ENCODE peak calls at places on chromosomes 5 and 9, in nine cellular contexts. Z, B, Q, N, M, V, C, X and K are unnamed samples.

GRCh38 chr5:140633081-140633471 is at the start of gene CD14:
- DNase-seq in Q (peak), Z (peak), B (no peak), V (no peak), M (peak), N (peak), C (no peak), X (peak), K (peak)

GRCh38 chr5:112776301-112776856 is 38.7 kb downstream of the APC start:
- DNase-seq in B (no peak), X (no peak), Q (no peak), N (no peak), M (no peak), C (no peak), V (peak), Z (no peak), K (no peak)

GRCh38 chr5:157366741-157367684 is 93.0 kb upstream of the NIPAL4 start:
- DNase-seq in Q (no peak), N (no peak), V (peak), Z (no peak), B (peak), X (no peak), M (no peak), C (peak), K (no peak)

GRCh38 chr9:28365736-28366135 is 792.5 kb upstream of the C9orf72 start:
- DNase-seq in M (no peak), C (no peak), X (no peak), Q (no peak), Z (no peak), N (no peak), V (no peak), B (no peak), K (no peak)

GRCh38 chr5:134127376-134127861 is 12.9 kb downstream of the TCF7 start:
- DNase-seq in Q (peak), C (no peak), M (peak), Z (no peak), N (no peak), V (peak), X (peak), B (peak), K (no peak)

GRCh38 chr5:140806834-140807775 is at the start of gene PCDHA4:
- DNase-seq in Q (no peak), B (peak), V (no peak), N (no peak), M (no peak), Z (no peak), C (no peak), X (peak), K (no peak)

GRCh38 chr9:3948826-3949578 is 350.9 kb downstream of the GLIS3 start:
- DNase-seq in Q (no peak), Z (no peak), M (no peak), B (no peak), V (peak), N (no peak), X (no peak), C (no peak), K (no peak)

GRCh38 chr5:14414615-14415515 is 166.7 kb upstream of the OTULINL start:
- DNase-seq in X (no peak), Z (no peak), Q (no peak), V (no peak), M (no peak), C (no peak), B (no peak), N (no peak), K (no peak)

GRCh38 chr9:113499876-113500497 is 36.5 kb downstream of the RGS3 start:
- DNase-seq in Z (no peak), N (no peak), V (no peak), Q (no peak), B (peak), C (no peak), M (no peak), X (no peak), K (no peak)

GRCh38 chr9:77582572-77583365 is 65.4 kb downstream of the GNA14 start:
- DNase-seq in C (no peak), M (no peak), Z (no peak), N (no peak), B (peak), V (no peak), X (no peak), Q (no peak), K (peak)

GRCh38 chr9:84705128-84705527 is 35.6 kb downstream of the NTRK2 start:
- DNase-seq in V (no peak), C (no peak), X (no peak), B (no peak), Q (no peak), M (no peak), N (no peak), Z (no peak), K (no peak)

GRCh38 chr9:76576344-76576743 is 117.4 kb downstream of the GCNT1 start:
- DNase-seq in B (no peak), M (peak), N (no peak), C (no peak), Z (no peak), X (no peak), Q (no peak), V (peak), K (no peak)

GRCh38 chr5:139795074-139796001 is at the start of gene PSD2:
- DNase-seq in X (peak), M (peak), Z (no peak), N (no peak), Q (peak), V (no peak), C (no peak), B (no peak), K (no peak)

GRCh38 chr5:78984611-78985406 is at the start of gene ARSB:
- DNase-seq in X (peak), B (peak), Q (peak), C (peak), V (peak), M (peak), N (peak), Z (peak), K (peak)

GRCh38 chr5:36888303-36888702 is 11.7 kb downstream of the NIPBL start:
- DNase-seq in V (no peak), Q (no peak), B (no peak), M (no peak), X (no peak), C (no peak), N (no peak), Z (no peak), K (no peak)

GRCh38 chr5:133147815-133148634 is 96.2 kb downstream of the HSPA4 start:
- DNase-seq in B (no peak), C (no peak), Q (no peak), N (no peak), M (no peak), V (no peak), Z (no peak), X (no peak), K (peak)

GRCh38 chr5:67437905-67438845 is 241.6 kb upstream of the CD180 start:
- DNase-seq in X (no peak), C (no peak), Q (no peak), M (no peak), Z (no peak), V (no peak), N (no peak), B (peak), K (no peak)

GRCh38 chr9:137412431-137412830 is 10.5 kb downstream of the EXD3 start:
- DNase-seq in C (no peak), B (no peak), Q (no peak), X (no peak), V (peak), M (no peak), Z (peak), N (no peak), K (no peak)

GRCh38 chr5:93274291-93274690 is 306.7 kb downstream of the NR2F1-AS1 start:
- DNase-seq in N (no peak), Q (no peak), M (no peak), C (no peak), V (peak), Z (no peak), B (peak), X (no peak), K (no peak)

GRCh38 chr5:175902013-175902412 is 30.6 kb downstream of the CPLX2 start:
- DNase-seq in V (no peak), Z (no peak), C (no peak), N (no peak), Q (no peak), X (no peak), B (no peak), M (no peak), K (no peak)

GRCh38 chr5:22541037-22541436 is 312.1 kb downstream of the CDH12 start:
- DNase-seq in X (no peak), M (no peak), B (no peak), V (no peak), N (no peak), Q (no peak), C (no peak), Z (no peak), K (no peak)

GRCh38 chr9:38035873-38036272 is 33.2 kb downstream of the SHB start:
- DNase-seq in Z (peak), C (no peak), B (peak), N (no peak), Q (no peak), X (no peak), V (peak), M (peak), K (no peak)

GRCh38 chr9:117682955-117683710 is 21.1 kb upstream of the TLR4 start:
- DNase-seq in Z (no peak), N (no peak), X (no peak), V (no peak), Q (no peak), M (no peak), C (no peak), B (peak), K (no peak)

GRCh38 chr9:94847486-94847885 is 121.0 kb downstream of the AOPEP start:
- DNase-seq in C (no peak), Z (no peak), B (peak), M (no peak), X (no peak), Q (no peak), N (no peak), V (peak), K (no peak)

GRCh38 chr5:2381070-2381469 is 370.4 kb downstream of the IRX2 start:
- DNase-seq in Q (peak), M (no peak), C (no peak), N (no peak), Z (no peak), X (no peak), V (no peak), B (no peak), K (no peak)

GRCh38 chr5:124842725-124843595 is 96.5 kb upstream of the ZNF608 start:
- DNase-seq in B (peak), N (no peak), V (no peak), X (no peak), Q (no peak), M (no peak), C (no peak), Z (no peak), K (no peak)

GRCh38 chr5:393846-394275 is 49.1 kb upstream of the EXOC3 start:
- DNase-seq in C (no peak), X (no peak), Q (no peak), N (no peak), M (no peak), B (no peak), V (peak), Z (peak), K (no peak)

GRCh38 chr5:76196457-76196856 is 113.3 kb downstream of the SV2C start:
- DNase-seq in B (no peak), C (no peak), Q (no peak), Z (no peak), M (no peak), X (no peak), V (no peak), N (no peak), K (no peak)

GRCh38 chr5:172887735-172888134 is 53.7 kb downstream of the ERGIC1 start:
- DNase-seq in X (no peak), Z (peak), Q (no peak), V (peak), N (no peak), M (peak), C (no peak), B (peak), K (no peak)

GRCh38 chr5:173468821-173469251 is 140.6 kb upstream of the STC2 start:
- DNase-seq in Z (no peak), M (no peak), X (no peak), B (no peak), N (no peak), C (no peak), V (peak), Q (no peak), K (no peak)

GRCh38 chr5:139752506-139753350 is 42.9 kb upstream of the PSD2 start:
- DNase-seq in V (peak), Q (no peak), B (no peak), N (no peak), X (no peak), M (no peak), C (no peak), Z (no peak), K (no peak)

GRCh38 chr5:73682176-73682575 is 56.2 kb downstream of the ARHGEF28 start:
- DNase-seq in M (no peak), C (no peak), Q (no peak), Z (no peak), X (no peak), N (no peak), V (no peak), B (no peak), K (no peak)

GRCh38 chr5:125409496-125410351 is 663.3 kb upstream of the ZNF608 start:
- DNase-seq in B (peak), M (no peak), N (no peak), C (no peak), Q (no peak), Z (no peak), V (peak), X (no peak), K (no peak)

GRCh38 chr9:79917417-79917816 is 345.7 kb downstream of the TLE4 start:
- DNase-seq in V (no peak), M (no peak), B (no peak), Q (no peak), N (no peak), X (no peak), Z (no peak), C (no peak), K (no peak)

GRCh38 chr5:54522080-54522479 is 4.5 kb downstream of the SNX18 start:
- DNase-seq in V (no peak), B (no peak), X (no peak), N (no peak), C (no peak), M (no peak), Z (no peak), Q (no peak), K (no peak)
- H3K4me3 ChIP-seq in V (peak), B (no peak), X (no peak), N (peak), C (no peak), M (no peak), Z (peak), Q (peak), K (peak)

GRCh38 chr5:180105827-180106312 is 34.3 kb upstream of the RNF130 start:
- DNase-seq in C (no peak), Q (peak), N (no peak), X (no peak), M (no peak), B (no peak), V (no peak), Z (no peak), K (no peak)
- TF ChIP-seq POLR2A in C (no peak), Q (no peak), N (no peak), X (no peak), M (no peak), B (no peak), V (no peak), Z (no peak), K (no peak)

GRCh38 chr9:130214921-130215320 is 42.7 kb downstream of the NCS1 start:
- DNase-seq in B (no peak), V (no peak), X (no peak), Q (no peak), C (no peak), N (no peak), Z (peak), M (no peak), K (no peak)

GRCh38 chr9:130211548-130212226 is 39.5 kb downstream of the NCS1 start:
- DNase-seq in N (no peak), Z (peak), V (no peak), M (no peak), C (no peak), Q (no peak), B (no peak), X (no peak), K (no peak)

GRCh38 chr9:130215341-130216119 is 43.3 kb downstream of the NCS1 start:
- DNase-seq in B (no peak), Z (peak), M (peak), N (no peak), V (peak), C (no peak), Q (no peak), X (no peak), K (no peak)

GRCh38 chr9:130213898-130214761 is 41.9 kb downstream of the NCS1 start:
- DNase-seq in N (no peak), X (no peak), Q (no peak), Z (peak), M (no peak), V (peak), C (no peak), B (no peak), K (no peak)

DNA sequence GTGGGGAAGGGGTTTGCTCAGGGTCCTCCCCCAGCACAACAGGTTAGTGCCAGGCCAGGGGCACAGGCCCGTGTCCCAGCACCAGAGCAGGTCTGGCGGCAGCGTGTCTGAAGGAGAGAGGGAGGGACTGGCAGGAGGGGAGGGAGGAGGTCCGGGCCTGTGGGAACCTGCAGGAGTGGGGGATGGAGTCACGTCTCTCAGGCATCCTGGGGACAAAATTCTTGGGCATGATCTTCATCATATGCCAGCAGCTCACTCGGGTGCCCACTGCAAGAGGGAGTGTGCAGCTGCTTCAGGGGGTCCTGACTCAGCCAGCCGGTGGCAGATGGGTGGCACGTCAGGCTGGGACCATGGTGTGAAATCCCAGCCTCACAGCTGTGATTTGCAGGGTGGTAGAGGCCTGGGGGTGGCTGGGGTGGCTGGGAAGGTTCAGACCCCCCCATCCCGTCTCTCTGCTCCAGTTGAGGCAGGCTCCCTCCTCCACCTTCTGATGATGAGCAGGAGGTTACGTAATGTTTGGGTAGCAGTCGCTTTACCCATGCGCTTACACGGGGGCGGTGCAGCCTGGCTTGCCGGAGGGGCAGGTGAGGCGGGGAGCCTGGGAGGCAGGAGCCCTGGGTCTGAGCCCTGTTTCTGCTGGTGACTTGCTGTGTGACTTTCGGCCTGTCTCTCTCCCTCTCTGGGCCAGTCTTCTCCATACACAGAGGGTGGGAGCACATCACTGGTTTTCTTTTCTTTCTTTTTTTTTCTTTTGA is 40.5 kb downstream of the NCS1 start:
- DNase-seq in B (no peak), C (no peak), X (no peak), M (no peak), N (no peak), Z (peak), Q (no peak), V (no peak), K (no peak)
- H3K27ac ChIP-seq in B (no peak), C (no peak), X (no peak), M (no peak), N (no peak), Z (no peak), Q (no peak), V (no peak), K (peak)

GRCh38 chr5:43569236-43569635 is 12.4 kb upstream of the PAIP1 start:
- DNase-seq in V (no peak), C (no peak), Q (no peak), M (no peak), Z (no peak), N (no peak), B (no peak), X (no peak), K (no peak)

GRCh38 chr5:43570487-43571158 is 13.7 kb upstream of the PAIP1 start:
- DNase-seq in N (no peak), Z (no peak), C (no peak), B (no peak), X (no peak), Q (no peak), M (no peak), V (no peak), K (no peak)

GRCh38 chr5:43572357-43572756 is 15.5 kb upstream of the PAIP1 start:
- DNase-seq in V (no peak), X (no peak), N (no peak), C (no peak), B (no peak), Z (no peak), Q (no peak), M (no peak), K (no peak)

GRCh38 chr5:43573058-43573457 is 16.2 kb upstream of the PAIP1 start:
- DNase-seq in C (no peak), V (peak), Z (no peak), M (no peak), X (no peak), N (no peak), B (peak), Q (no peak), K (no peak)

GRCh38 chr5:43571237-43571636 is 14.4 kb upstream of the PAIP1 start:
- DNase-seq in Q (no peak), N (no peak), X (no peak), C (no peak), Z (no peak), M (no peak), B (no peak), V (no peak), K (no peak)
- H3K4me3 ChIP-seq in Q (peak), N (peak), X (no peak), C (no peak), Z (peak), M (no peak), B (no peak), V (no peak), K (peak)

DNA sequence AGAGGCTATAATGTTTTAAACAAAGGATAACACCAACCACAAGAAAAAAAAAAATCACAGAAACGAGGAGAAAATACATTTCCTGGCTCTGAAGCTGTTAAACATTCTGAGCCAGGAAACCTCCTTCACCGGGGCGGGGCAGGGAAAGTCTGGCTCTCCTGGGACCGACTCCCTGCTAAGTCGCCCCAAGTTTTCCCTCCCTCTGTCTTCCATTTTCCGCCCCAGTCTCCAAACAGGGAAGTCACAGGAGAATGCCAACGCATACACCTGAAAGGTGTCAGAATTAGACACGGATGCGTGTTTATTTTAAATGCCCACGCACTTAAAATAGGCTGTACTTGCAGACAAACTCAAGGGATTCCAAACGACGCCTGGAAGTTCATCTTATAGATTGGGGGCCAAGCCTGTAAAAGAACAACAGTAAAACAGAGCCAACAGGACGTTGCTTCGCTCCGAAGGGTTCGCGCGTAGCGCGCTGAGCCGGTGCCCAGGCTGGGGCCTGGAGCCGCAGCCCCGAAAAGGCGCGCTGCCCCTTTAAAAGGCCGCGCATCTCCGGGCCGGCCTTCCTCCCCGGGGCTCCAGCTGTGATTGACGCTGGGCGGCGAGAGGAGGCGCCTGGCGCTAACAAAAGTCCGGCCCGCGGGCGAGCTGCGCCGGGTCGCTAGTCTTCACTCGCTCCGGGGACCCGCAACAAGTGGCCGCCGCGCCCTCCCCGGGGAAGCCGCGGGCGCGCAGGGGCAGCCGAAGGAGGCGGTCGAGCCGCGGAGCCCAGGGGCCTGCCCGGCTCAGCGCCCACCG is at the start of gene FBXL7:
- DNase-seq in X (peak), M (peak), B (peak), Q (peak), V (peak), C (peak), N (peak), Z (peak), K (peak)
- TF ChIP-seq POLR2A in X (no peak), M (no peak), B (peak), Q (no peak), V (peak), C (no peak), N (no peak), Z (no peak), K (peak)

DNA sequence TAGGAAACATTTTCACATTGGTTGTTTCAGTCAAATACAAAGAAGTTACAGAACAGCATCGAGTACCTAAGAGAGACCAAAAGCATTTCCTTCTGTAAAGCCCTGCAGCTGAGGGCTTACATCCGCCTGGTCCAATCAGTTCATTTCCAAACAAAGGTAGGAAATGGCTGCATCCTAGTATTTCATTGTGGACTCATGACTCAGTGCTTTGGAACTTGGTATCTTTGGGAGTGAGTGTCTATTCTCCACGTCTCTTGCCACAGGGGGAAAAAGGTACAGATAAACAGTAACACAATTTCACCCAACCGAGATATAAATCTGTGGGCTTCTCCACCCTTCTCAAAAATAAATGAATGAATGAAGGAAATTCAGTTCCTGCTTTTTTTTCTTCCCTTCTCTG is 75.4 kb downstream of the NFIB start:
- DNase-seq in M (no peak), V (peak), C (no peak), N (no peak), Z (no peak), Q (no peak), B (peak), X (no peak), K (no peak)
- H3K27ac ChIP-seq in M (no peak), V (no peak), C (no peak), N (peak), Z (peak), Q (peak), B (peak), X (no peak), K (no peak)

GRCh38 chr5:33997331-33997983 is 10.4 kb downstream of the AMACR start:
- DNase-seq in B (peak), M (peak), X (peak), Q (no peak), C (peak), V (peak), Z (no peak), N (peak), K (no peak)
- H3K4me3 ChIP-seq in B (no peak), M (no peak), X (no peak), Q (no peak), C (no peak), V (no peak), Z (no peak), N (no peak), K (no peak)